ENCODE peak calls at places on chromosomes 6 and 20, in seven cellular contexts. J, I, O, V, G, A and Y are unnamed samples.

GRCh38 chr6:157040191-157040590 is 263.0 kb downstream of the ARID1B start:
- DNase-seq in J (no peak), I (no peak), O (no peak), V (no peak), G (no peak), A (no peak), Y (no peak)

GRCh38 chr6:111238464-111239119 is 151.3 kb downstream of the SLC16A10 start:
- DNase-seq in J (no peak), I (no peak), O (no peak), V (no peak), G (peak), A (no peak), Y (no peak)

GRCh38 chr6:34527751-34528670 is 28.1 kb downstream of the SPDEF start:
- DNase-seq in J (no peak), I (no peak), O (no peak), V (no peak), G (no peak), A (no peak), Y (no peak)

GRCh38 chr20:40880063-40880715 is 148.4 kb upstream of the TOP1 start:
- DNase-seq in J (no peak), I (no peak), O (no peak), V (no peak), G (no peak), A (no peak), Y (no peak)

GRCh38 chr6:16592550-16592892 is 168.7 kb downstream of the ATXN1 start:
- DNase-seq in J (no peak), I (no peak), O (no peak), V (no peak), G (no peak), A (no peak), Y (no peak)

GRCh38 chr6:34182751-34183531 is 37.1 kb upstream of the GRM4 start:
- DNase-seq in J (no peak), I (no peak), O (no peak), V (no peak), G (no peak), A (no peak), Y (no peak)

GRCh38 chr20:19993937-19994667 is 23.1 kb upstream of the NAA20 start:
- DNase-seq in J (peak), I (no peak), O (no peak), V (no peak), G (peak), A (peak), Y (no peak)

GRCh38 chr6:88650029-88650619 is 313.3 kb downstream of the RNGTT start:
- DNase-seq in J (no peak), I (no peak), O (no peak), V (no peak), G (peak), A (peak), Y (no peak)

GRCh38 chr20:49118307-49118706 is 69.8 kb downstream of the STAU1 start:
- DNase-seq in J (no peak), I (no peak), O (no peak), V (no peak), G (no peak), A (no peak), Y (no peak)

GRCh38 chr6:131862486-131862885 is 54.7 kb downstream of the ENPP1 start:
- DNase-seq in J (no peak), I (no peak), O (no peak), V (no peak), G (no peak), A (no peak), Y (no peak)

GRCh38 chr6:67431076-67431475 is 1204.0 kb upstream of the ADGRB3 start:
- DNase-seq in J (no peak), I (no peak), O (no peak), V (no peak), G (no peak), A (no peak), Y (no peak)

GRCh38 chr20:34262488-34263288 is 21.5 kb downstream of the ASIP start:
- DNase-seq in J (no peak), I (no peak), O (no peak), V (no peak), G (peak), A (peak), Y (no peak)

GRCh38 chr6:151796842-151797530 is 10.5 kb upstream of the ESR1 start:
- DNase-seq in J (no peak), I (no peak), O (no peak), V (no peak), G (no peak), A (no peak), Y (no peak)

GRCh38 chr6:96803106-96803481 is 34.2 kb downstream of the GPR63 start:
- DNase-seq in J (no peak), I (no peak), O (no peak), V (no peak), G (no peak), A (no peak), Y (no peak)

GRCh38 chr6:15301179-15302006 is 55.5 kb downstream of the JARID2 start:
- DNase-seq in J (no peak), I (no peak), O (no peak), V (no peak), G (no peak), A (no peak), Y (no peak)

GRCh38 chr6:123564363-123564762 is 72.4 kb downstream of the TRDN start:
- DNase-seq in J (no peak), I (no peak), O (no peak), V (no peak), G (no peak), A (no peak), Y (no peak)

GRCh38 chr20:4985658-4986057 is 15.7 kb downstream of the SLC23A2 start:
- DNase-seq in J (no peak), I (no peak), O (no peak), V (no peak), G (peak), A (no peak), Y (no peak)

GRCh38 chr6:15280023-15280422 is 34.2 kb downstream of the JARID2 start:
- DNase-seq in J (no peak), I (no peak), O (no peak), V (no peak), G (no peak), A (peak), Y (no peak)

GRCh38 chr6:11317885-11318771 is 85.7 kb upstream of the NEDD9 start:
- DNase-seq in J (peak), I (peak), O (no peak), V (no peak), G (peak), A (peak), Y (no peak)

GRCh38 chr6:145278163-145278807 is 457.0 kb downstream of the EPM2A start:
- DNase-seq in J (no peak), I (no peak), O (no peak), V (no peak), G (peak), A (peak), Y (no peak)

GRCh38 chr20:768426-768978 is at the start of gene SLC52A3:
- DNase-seq in J (peak), I (peak), O (no peak), V (peak), G (no peak), A (no peak), Y (no peak)

GRCh38 chr6:43303751-43304331 is 4.8 kb downstream of the CRIP3 start:
- DNase-seq in J (no peak), I (no peak), O (no peak), V (no peak), G (no peak), A (no peak), Y (no peak)

GRCh38 chr6:146028250-146028789 is 542 bp upstream of the GRM1 start:
- DNase-seq in J (no peak), I (peak), O (peak), V (peak), G (peak), A (peak), Y (no peak)

GRCh38 chr6:30915591-30915946 is 1.5 kb downstream of the VARS2 start:
- DNase-seq in J (peak), I (peak), O (peak), V (peak), G (peak), A (peak), Y (peak)

GRCh38 chr20:53028337-53029007 is 56.3 kb downstream of the TSHZ2 start:
- DNase-seq in J (no peak), I (no peak), O (no peak), V (no peak), G (no peak), A (no peak), Y (no peak)

GRCh38 chr20:10557685-10558084 is 116.1 kb downstream of the JAG1 start:
- DNase-seq in J (no peak), I (no peak), O (no peak), V (no peak), G (no peak), A (no peak), Y (no peak)

GRCh38 chr20:5471368-5471767 is 154.6 kb upstream of the PROKR2 start:
- DNase-seq in J (no peak), I (no peak), O (no peak), V (no peak), G (no peak), A (no peak), Y (no peak)

GRCh38 chr6:137415127-137415833 is 78.9 kb downstream of the OLIG3 start:
- DNase-seq in J (peak), I (no peak), O (peak), V (peak), G (peak), A (peak), Y (no peak)
- TF ChIP-seq CTCF in J (peak), I (no peak), O (peak), V (peak), G (peak), A (peak), Y (peak)

GRCh38 chr6:155424201-155424600 is 31.4 kb downstream of the NOX3 start:
- DNase-seq in J (no peak), I (no peak), O (no peak), V (no peak), G (no peak), A (no peak), Y (no peak)

GRCh38 chr6:155432293-155432692 is 23.3 kb downstream of the NOX3 start:
- DNase-seq in J (no peak), I (no peak), O (no peak), V (no peak), G (no peak), A (no peak), Y (no peak)

GRCh38 chr6:155429321-155429893 is 26.2 kb downstream of the NOX3 start:
- DNase-seq in J (no peak), I (no peak), O (no peak), V (no peak), G (no peak), A (no peak), Y (no peak)

GRCh38 chr6:155420492-155420891 is 35.1 kb downstream of the NOX3 start:
- DNase-seq in J (no peak), I (no peak), O (no peak), V (no peak), G (no peak), A (no peak), Y (no peak)

GRCh38 chr6:155426408-155426945 is 29.2 kb downstream of the NOX3 start:
- DNase-seq in J (no peak), I (no peak), O (no peak), V (no peak), G (no peak), A (no peak), Y (no peak)
- TF ChIP-seq CTCF in J (no peak), I (no peak), O (no peak), V (no peak), G (no peak), A (no peak), Y (no peak)

GRCh38 chr6:3871939-3872338 is 22.8 kb downstream of the FAM50B start:
- DNase-seq in J (no peak), I (no peak), O (no peak), V (no peak), G (no peak), A (no peak), Y (no peak)
- TF ChIP-seq CTCF in J (no peak), I (no peak), O (no peak), V (no peak), G (no peak), A (no peak), Y (no peak)

DNA sequence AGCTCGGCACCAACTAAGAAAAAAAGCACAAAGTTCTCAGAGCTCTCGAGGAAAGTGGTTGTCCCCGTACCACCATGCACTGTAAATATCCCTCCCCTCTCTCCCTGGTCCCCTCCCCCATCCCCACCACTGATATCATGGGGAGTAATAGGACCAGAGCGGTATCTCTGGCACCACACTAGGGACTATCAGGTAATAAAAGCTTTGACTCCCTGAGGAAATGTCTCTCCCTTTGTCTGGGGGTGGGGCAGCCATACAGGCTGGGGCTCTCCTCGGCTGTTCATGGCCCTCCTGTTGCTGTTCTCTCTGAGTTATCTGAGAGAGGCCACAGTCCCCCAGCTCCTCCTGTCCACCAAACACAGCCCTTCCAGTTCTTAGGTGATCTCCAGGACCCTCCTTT is 5.0 kb upstream of the GNRH2 start:
- DNase-seq in J (no peak), I (no peak), O (no peak), V (no peak), G (no peak), A (no peak), Y (no peak)
- TF ChIP-seq CTCF in J (no peak), I (no peak), O (no peak), V (no peak), G (no peak), A (no peak), Y (no peak)

GRCh38 chr6:144093236-144093635 is 2.1 kb downstream of the SF3B5 start:
- DNase-seq in J (no peak), I (no peak), O (no peak), V (no peak), G (no peak), A (no peak), Y (no peak)

GRCh38 chr6:144090384-144090783 is 5.0 kb downstream of the SF3B5 start:
- DNase-seq in J (no peak), I (no peak), O (no peak), V (no peak), G (no peak), A (no peak), Y (no peak)

GRCh38 chr6:144093658-144094057 is 1.7 kb downstream of the SF3B5 start:
- DNase-seq in J (no peak), I (no peak), O (no peak), V (no peak), G (no peak), A (no peak), Y (no peak)

GRCh38 chr6:144083172-144083571 is 12.2 kb downstream of the SF3B5 start:
- DNase-seq in J (no peak), I (no peak), O (no peak), V (no peak), G (no peak), A (no peak), Y (no peak)

GRCh38 chr6:144087789-144088426 is 7.5 kb downstream of the SF3B5 start:
- DNase-seq in J (no peak), I (no peak), O (no peak), V (no peak), G (no peak), A (no peak), Y (no peak)
- TF ChIP-seq CTCF in J (no peak), I (no peak), O (no peak), V (no peak), G (peak), A (no peak), Y (no peak)

GRCh38 chr6:103081126-103081525 is 1687.6 kb downstream of the GRIK2 start:
- DNase-seq in J (no peak), I (no peak), O (no peak), V (no peak), G (no peak), A (no peak), Y (no peak)
- TF ChIP-seq CTCF in J (no peak), I (no peak), O (no peak), V (no peak), G (no peak), A (no peak), Y (no peak)